ENCODE peak calls at places on chromosomes 12 and 14, in six cellular contexts. G is SK-N-SH, T is HCT116, Q is A549, L is H1, E is HepG2. D is an unnamed sample.

GRCh38 chr12:6425588-6426531 is 18.9 kb upstream of the CD27 start:
- DNase-seq in Q (peak; percentile 40), G (no peak), E (peak; percentile 49), T (no peak), L (no peak), D (peak; percentile 16)

GRCh38 chr12:15752780-15753179 is 36.4 kb downstream of the EPS8 start:
- DNase-seq in T (no peak), E (no peak), G (no peak), L (no peak), Q (no peak), D (no peak)

GRCh38 chr12:71442567-71442931 is 3.0 kb downstream of the LGR5 start:
- DNase-seq in G (no peak), T (no peak), E (no peak), Q (no peak), L (no peak), D (no peak)

GRCh38 chr14:54567224-54567633 is 301 bp downstream of the SAMD4A start:
- DNase-seq in T (no peak), G (peak; percentile 76), Q (peak; percentile 35), L (peak; percentile 74), E (no peak), D (no peak)

GRCh38 chr14:85590784-85591183 is 60.8 kb downstream of the FLRT2 start:
- DNase-seq in L (no peak), G (no peak), E (peak; percentile 16), T (no peak), Q (no peak), D (no peak)

GRCh38 chr12:29726321-29726692 is 57.4 kb downstream of the TMTC1 start:
- DNase-seq in E (no peak), G (no peak), L (no peak), Q (no peak), T (no peak), D (no peak)

GRCh38 chr12:82781288-82782078 is 94.8 kb downstream of the TMTC2 start:
- DNase-seq in G (no peak), L (no peak), T (no peak), Q (no peak), E (no peak), D (no peak)

GRCh38 chr14:68718033-68718725 is 74.7 kb downstream of the ZFP36L1 start:
- DNase-seq in T (peak; percentile 36), L (no peak), Q (peak; percentile 58), G (no peak), E (no peak), D (no peak)

GRCh38 chr12:40733871-40734270 is 41.6 kb downstream of the CNTN1 start:
- DNase-seq in E (no peak), L (no peak), G (peak; percentile 16), T (no peak), Q (no peak), D (no peak)

GRCh38 chr12:88538250-88538649 is 42.0 kb downstream of the KITLG start:
- DNase-seq in L (no peak), T (no peak), E (no peak), Q (no peak), G (no peak), D (no peak)

GRCh38 chr12:89243786-89244185 is 108.5 kb downstream of the DUSP6 start:
- DNase-seq in E (no peak), L (no peak), Q (no peak), T (no peak), G (no peak), D (peak; percentile 59)

GRCh38 chr12:75977952-75978671 is 53.5 kb downstream of the PHLDA1 start:
- DNase-seq in L (no peak), Q (peak; percentile 100), G (no peak), E (peak; percentile 100), T (peak; percentile 94), D (peak; percentile 99)

GRCh38 chr12:104656383-104656782 is 199.6 kb downstream of the CHST11 start:
- DNase-seq in E (no peak), G (no peak), L (no peak), T (no peak), Q (no peak), D (no peak)

GRCh38 chr14:87615822-87616679 is 376.9 kb downstream of the GALC start:
- DNase-seq in Q (peak; percentile 44), E (peak; percentile 44), G (peak; percentile 38), L (peak; percentile 83), T (peak; percentile 0), D (peak; percentile 57)

GRCh38 chr12:14784471-14784870 is 18.8 kb downstream of the WBP11 start:
- DNase-seq in Q (no peak), T (no peak), G (no peak), L (no peak), E (no peak), D (no peak)

GRCh38 chr14:32366256-32366655 is 37.2 kb downstream of the AKAP6 start:
- DNase-seq in G (peak; percentile 34), T (no peak), E (no peak), L (no peak), Q (peak; percentile 35), D (no peak)

GRCh38 chr14:56173360-56173922 is 55.2 kb downstream of the PELI2 start:
- DNase-seq in T (no peak), G (no peak), E (no peak), Q (no peak), L (no peak), D (no peak)

GRCh38 chr12:65496617-65497016 is 218.1 kb downstream of the MSRB3 start:
- DNase-seq in L (no peak), Q (no peak), E (no peak), G (no peak), T (no peak), D (peak; percentile 41)

GRCh38 chr12:3313655-3314305 is 177.2 kb upstream of the PRMT8 start:
- DNase-seq in G (peak; percentile 64), T (no peak), Q (peak; percentile 55), E (peak; percentile 40), L (no peak), D (peak; percentile 44)

GRCh38 chr12:65106948-65107347 is 14.2 kb downstream of the WIF1 start:
- DNase-seq in Q (peak; percentile 15), T (no peak), G (no peak), E (no peak), L (no peak), D (no peak)

DNA sequence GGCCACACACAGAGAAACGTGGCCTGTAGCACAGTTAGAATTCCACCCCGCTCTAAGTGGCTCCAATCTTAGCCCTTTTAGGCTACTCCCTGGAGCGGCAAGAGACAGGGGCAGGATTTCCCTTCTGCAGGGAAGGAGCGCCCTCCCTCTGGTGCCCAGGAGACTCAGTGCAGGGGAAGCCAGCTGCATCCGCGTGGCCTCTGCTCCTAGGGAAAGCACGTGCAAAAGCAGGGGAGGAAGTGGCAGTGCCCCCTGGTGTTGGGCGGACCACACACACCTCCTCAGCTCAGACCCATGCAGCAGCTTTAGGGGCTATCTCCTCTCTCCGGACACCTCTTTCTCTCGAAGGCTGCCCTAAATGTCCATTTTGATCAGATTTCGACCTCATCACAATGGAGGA is 50.0 kb downstream of the SPRING1 start:
- DNase-seq in E (peak; percentile 44), L (peak; percentile 92), G (peak; percentile 67), T (peak; percentile 60), Q (peak; percentile 76), D (peak; percentile 93)
- TF ChIP-seq CTCF in E (peak; percentile 75), L (peak; percentile 100), G (peak; percentile 55), T (peak; percentile 90), Q (peak; percentile 17), D (peak; percentile 92)

GRCh38 chr12:114679942-114680341 is 4.0 kb downstream of the TBX3 start:
- DNase-seq in Q (no peak), L (no peak), E (no peak), G (no peak), T (no peak), D (no peak)
- H3K4me3 ChIP-seq in Q (peak overlapping the region; percentile 57), L (no peak overlapping the region), E (peak overlapping the region; percentile 97), G (peak overlapping the region; percentile 78), T (no peak overlapping the region), D (no peak overlapping the region)

GRCh38 chr12:31206038-31206670 is 119.8 kb downstream of the SINHCAF start:
- DNase-seq in Q (no peak), G (no peak), T (peak; percentile 69), L (no peak), E (no peak), D (no peak)
- TF ChIP-seq MAX in Q (no peak), G (no peak), T (no peak), L (no peak), E (no peak), D (no peak)

GRCh38 chr12:115943310-115943629 is 334.2 kb downstream of the MED13L start:
- DNase-seq in T (no peak), L (no peak), E (no peak), G (no peak), Q (no peak), D (no peak)
- TF ChIP-seq CTCF in T (no peak), L (no peak), E (no peak), G (no peak), Q (no peak), D (no peak)

DNA sequence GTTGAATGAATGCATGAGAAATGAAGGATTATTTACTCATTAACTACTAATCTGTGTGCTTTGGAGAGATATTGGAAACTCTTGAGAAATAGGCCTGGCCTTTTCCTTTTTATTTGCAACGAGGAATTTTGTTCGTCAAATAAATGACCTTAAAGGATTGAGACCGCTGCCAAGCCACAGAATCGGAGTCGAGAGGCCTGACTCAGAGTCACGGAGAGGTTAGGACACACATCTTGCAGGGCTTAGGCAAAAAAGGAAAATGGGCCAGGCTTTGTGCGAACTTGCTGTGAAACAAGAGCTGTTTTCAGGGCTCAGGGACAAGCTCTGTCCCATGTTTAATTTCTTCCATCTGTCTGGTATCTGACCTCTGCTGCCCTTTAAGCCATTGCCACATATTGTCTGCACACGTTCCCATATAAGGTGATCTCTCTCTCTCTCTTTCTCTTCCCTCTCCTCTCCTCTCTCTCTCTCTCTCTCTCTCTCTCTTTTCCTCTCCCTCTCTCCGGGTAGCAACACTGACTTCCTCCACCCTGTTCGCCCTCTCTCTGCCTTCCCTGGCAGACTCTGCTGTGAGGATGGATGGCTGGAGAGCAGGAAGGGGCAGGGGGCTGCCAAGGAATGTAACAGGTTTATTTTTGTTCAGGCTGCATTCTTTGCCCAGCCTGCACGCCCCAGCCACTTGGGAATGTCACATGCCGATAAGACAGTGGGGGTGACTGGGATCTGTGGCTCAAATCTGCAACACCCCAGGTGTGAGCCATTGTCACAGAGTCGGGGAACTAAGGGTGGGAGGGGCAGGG is 14.9 kb upstream of the IFT81 start:
- DNase-seq in E (peak; percentile 93), T (no peak), Q (peak; percentile 100), L (no peak), G (peak; percentile 34), D (peak; percentile 39)
- H3K4me3 ChIP-seq in E (peak overlapping the region; percentile 11), T (no peak overlapping the region), Q (peak overlapping the region; percentile 4), L (no peak overlapping the region), G (no peak overlapping the region), D (no peak overlapping the region)

DNA sequence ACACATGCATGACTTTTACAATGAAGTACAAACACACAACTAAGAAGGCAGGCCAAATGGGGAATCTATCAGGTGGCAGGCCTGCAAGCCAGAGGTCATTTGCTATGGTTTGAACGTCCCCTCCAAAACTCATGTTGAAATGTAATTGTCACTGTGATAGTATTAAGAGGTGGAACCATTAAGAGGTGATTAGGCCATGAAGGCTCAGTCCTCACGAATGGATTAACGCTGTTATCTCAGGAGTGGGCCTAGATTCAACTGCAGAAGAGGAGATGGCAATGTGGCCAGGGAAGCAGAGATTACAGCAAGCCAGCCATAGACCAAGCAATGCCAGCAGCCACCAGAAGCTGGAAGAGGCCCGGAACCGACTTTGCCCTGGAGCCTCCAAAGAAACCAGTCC is 13.5 kb upstream of the ACTR6 start:
- DNase-seq in T (no peak), G (no peak), E (no peak), Q (no peak), L (no peak), D (no peak)
- TF ChIP-seq MAX in T (no peak), G (no peak), E (no peak), Q (no peak), L (no peak), D (no peak)

GRCh38 chr12:47779301-47779942 is 6.4 kb downstream of the SLC48A1 start:
- DNase-seq in G (peak; percentile 88), L (peak; percentile 99), T (peak; percentile 61), E (peak; percentile 69), Q (peak; percentile 86), D (peak; percentile 90)
- TF ChIP-seq CTCF in G (peak; percentile 92), L (peak; percentile 96), T (peak; percentile 94), E (peak; percentile 93), Q (peak; percentile 93), D (peak; percentile 97)